ENCODE peak calls at places on chromosomes 1 and 21, in ten cellular contexts. One of them, this sample, is unnamed.
A peak's percentile ranks its signal among the peaks of the same experiment; 100 is the strongest.

GRCh38 chr1:167463856-167464565 is 54.3 kb downstream of the CD247 start:
- DNase-seq in iris pigment epithelial cell: no peak
- DNase-seq in upper lobe of right lung: no peak
- DNase-seq in A172: no peak
- DNase-seq in HuH-7.5: no peak
- DNase-seq in T-helper 2 cell: no peak
- DNase-seq in SJSA1: no peak
- DNase-seq in EH: no peak
- DNase-seq in C1 segment of cervical spinal cord: no peak
- DNase-seq in endothelial cell: no peak
- DNase-seq in this sample: no peak

GRCh38 chr1:236520445-236521005 is 3.3 kb upstream of the LGALS8 start:
- DNase-seq in iris pigment epithelial cell: no peak
- DNase-seq in upper lobe of right lung: no peak
- DNase-seq in A172: no peak
- DNase-seq in HuH-7.5: no peak
- DNase-seq in T-helper 2 cell: no peak
- DNase-seq in SJSA1: no peak
- DNase-seq in EH: no peak
- DNase-seq in C1 segment of cervical spinal cord: no peak
- DNase-seq in endothelial cell: no peak
- DNase-seq in this sample: no peak

GRCh38 chr21:42413500-42413899 is 9.8 kb downstream of the UBASH3A start:
- DNase-seq in iris pigment epithelial cell: no peak
- DNase-seq in upper lobe of right lung: peak; percentile 27
- DNase-seq in A172: no peak
- DNase-seq in HuH-7.5: no peak
- DNase-seq in T-helper 2 cell: no peak
- DNase-seq in SJSA1: no peak
- DNase-seq in EH: no peak
- DNase-seq in C1 segment of cervical spinal cord: no peak
- DNase-seq in endothelial cell: no peak
- DNase-seq in this sample: no peak

GRCh38 chr1:205285391-205286101 is 36.0 kb downstream of the NUAK2 start:
- DNase-seq in iris pigment epithelial cell: peak; percentile 65
- DNase-seq in upper lobe of right lung: no peak
- DNase-seq in A172: no peak
- DNase-seq in HuH-7.5: no peak
- DNase-seq in T-helper 2 cell: peak; percentile 66
- DNase-seq in SJSA1: no peak
- DNase-seq in EH: peak; percentile 57
- DNase-seq in C1 segment of cervical spinal cord: no peak
- DNase-seq in endothelial cell: no peak
- DNase-seq in this sample: peak; percentile 23

GRCh38 chr1:193448682-193449461 is 262.5 kb upstream of the B3GALT2 start:
- DNase-seq in iris pigment epithelial cell: peak; percentile 22
- DNase-seq in upper lobe of right lung: no peak
- DNase-seq in A172: no peak
- DNase-seq in HuH-7.5: no peak
- DNase-seq in T-helper 2 cell: peak; percentile 69
- DNase-seq in SJSA1: no peak
- DNase-seq in EH: peak; percentile 10
- DNase-seq in C1 segment of cervical spinal cord: no peak
- DNase-seq in endothelial cell: no peak
- DNase-seq in this sample: no peak

GRCh38 chr1:34705077-34705476 is 49.8 kb upstream of the GJB5 start:
- DNase-seq in iris pigment epithelial cell: no peak
- DNase-seq in upper lobe of right lung: no peak
- DNase-seq in A172: no peak
- DNase-seq in HuH-7.5: no peak
- DNase-seq in T-helper 2 cell: no peak
- DNase-seq in SJSA1: no peak
- DNase-seq in EH: no peak
- DNase-seq in C1 segment of cervical spinal cord: no peak
- DNase-seq in endothelial cell: no peak
- DNase-seq in this sample: no peak

GRCh38 chr1:116769994-116770393 is 15.8 kb downstream of the CD2 start:
- DNase-seq in iris pigment epithelial cell: no peak
- DNase-seq in upper lobe of right lung: no peak
- DNase-seq in A172: no peak
- DNase-seq in HuH-7.5: no peak
- DNase-seq in T-helper 2 cell: no peak
- DNase-seq in SJSA1: no peak
- DNase-seq in EH: no peak
- DNase-seq in C1 segment of cervical spinal cord: no peak
- DNase-seq in endothelial cell: no peak
- DNase-seq in this sample: no peak

GRCh38 chr21:37367301-37367757 is 756 bp downstream of the DYRK1A start:
- DNase-seq in iris pigment epithelial cell: no peak
- DNase-seq in upper lobe of right lung: no peak
- DNase-seq in A172: no peak
- DNase-seq in HuH-7.5: no peak
- DNase-seq in T-helper 2 cell: no peak
- DNase-seq in SJSA1: no peak
- DNase-seq in EH: no peak
- DNase-seq in C1 segment of cervical spinal cord: no peak
- DNase-seq in endothelial cell: no peak
- DNase-seq in this sample: no peak

GRCh38 chr1:231266811-231267322 is 25.9 kb downstream of the GNPAT start:
- DNase-seq in iris pigment epithelial cell: peak; percentile 69
- DNase-seq in upper lobe of right lung: no peak
- DNase-seq in A172: no peak
- DNase-seq in HuH-7.5: no peak
- DNase-seq in T-helper 2 cell: no peak
- DNase-seq in SJSA1: no peak
- DNase-seq in EH: no peak
- DNase-seq in C1 segment of cervical spinal cord: no peak
- DNase-seq in endothelial cell: no peak
- DNase-seq in this sample: no peak

GRCh38 chr1:29808141-29808995 is 572.0 kb downstream of the PTPRU start:
- DNase-seq in iris pigment epithelial cell: no peak
- DNase-seq in upper lobe of right lung: no peak
- DNase-seq in A172: no peak
- DNase-seq in HuH-7.5: no peak
- DNase-seq in T-helper 2 cell: no peak
- DNase-seq in SJSA1: peak; percentile 33
- DNase-seq in EH: no peak
- DNase-seq in C1 segment of cervical spinal cord: no peak
- DNase-seq in endothelial cell: no peak
- DNase-seq in this sample: no peak

GRCh38 chr21:15794277-15794912 is 64.6 kb downstream of the USP25 start:
- DNase-seq in iris pigment epithelial cell: no peak
- DNase-seq in upper lobe of right lung: no peak
- DNase-seq in A172: no peak
- DNase-seq in HuH-7.5: no peak
- DNase-seq in T-helper 2 cell: no peak
- DNase-seq in SJSA1: no peak
- DNase-seq in EH: no peak
- DNase-seq in C1 segment of cervical spinal cord: no peak
- DNase-seq in endothelial cell: no peak
- DNase-seq in this sample: no peak

GRCh38 chr1:234771642-234772344 is 161.8 kb upstream of the IRF2BP2 start:
- DNase-seq in iris pigment epithelial cell: no peak
- DNase-seq in upper lobe of right lung: no peak
- DNase-seq in A172: no peak
- DNase-seq in HuH-7.5: no peak
- DNase-seq in T-helper 2 cell: no peak
- DNase-seq in SJSA1: peak; percentile 36
- DNase-seq in EH: no peak
- DNase-seq in C1 segment of cervical spinal cord: no peak
- DNase-seq in endothelial cell: no peak
- DNase-seq in this sample: peak; percentile 58

GRCh38 chr1:15288173-15288926 is 41.3 kb downstream of the FHAD1 start:
- DNase-seq in iris pigment epithelial cell: no peak
- DNase-seq in upper lobe of right lung: peak; percentile 40
- DNase-seq in A172: no peak
- DNase-seq in HuH-7.5: no peak
- DNase-seq in T-helper 2 cell: no peak
- DNase-seq in SJSA1: no peak
- DNase-seq in EH: peak; percentile 9
- DNase-seq in C1 segment of cervical spinal cord: no peak
- DNase-seq in endothelial cell: no peak
- DNase-seq in this sample: no peak

GRCh38 chr1:12143631-12144155 is 23.1 kb upstream of the TNFRSF1B start:
- DNase-seq in iris pigment epithelial cell: peak; percentile 97
- DNase-seq in upper lobe of right lung: peak; percentile 89
- DNase-seq in A172: peak; percentile 90
- DNase-seq in HuH-7.5: no peak
- DNase-seq in T-helper 2 cell: no peak
- DNase-seq in SJSA1: peak; percentile 89
- DNase-seq in EH: peak; percentile 97
- DNase-seq in C1 segment of cervical spinal cord: peak; percentile 27
- DNase-seq in endothelial cell: no peak
- DNase-seq in this sample: peak; percentile 98

GRCh38 chr1:59271861-59272260 is 25.0 kb upstream of the FGGY start:
- DNase-seq in iris pigment epithelial cell: no peak
- DNase-seq in upper lobe of right lung: no peak
- DNase-seq in A172: no peak
- DNase-seq in HuH-7.5: no peak
- DNase-seq in T-helper 2 cell: no peak
- DNase-seq in SJSA1: no peak
- DNase-seq in EH: no peak
- DNase-seq in C1 segment of cervical spinal cord: no peak
- DNase-seq in endothelial cell: no peak
- DNase-seq in this sample: no peak

GRCh38 chr21:14454642-14455009 is 71.7 kb upstream of the HSPA13 start:
- DNase-seq in iris pigment epithelial cell: no peak
- DNase-seq in upper lobe of right lung: no peak
- DNase-seq in A172: no peak
- DNase-seq in HuH-7.5: no peak
- DNase-seq in T-helper 2 cell: no peak
- DNase-seq in SJSA1: no peak
- DNase-seq in EH: no peak
- DNase-seq in C1 segment of cervical spinal cord: no peak
- DNase-seq in endothelial cell: no peak
- DNase-seq in this sample: no peak

GRCh38 chr1:75130312-75130677 is 3.9 kb upstream of the LHX8 start:
- DNase-seq in iris pigment epithelial cell: no peak
- DNase-seq in upper lobe of right lung: no peak
- DNase-seq in A172: no peak
- DNase-seq in HuH-7.5: no peak
- DNase-seq in T-helper 2 cell: no peak
- DNase-seq in SJSA1: no peak
- DNase-seq in EH: no peak
- DNase-seq in C1 segment of cervical spinal cord: no peak
- DNase-seq in endothelial cell: no peak
- DNase-seq in this sample: peak; percentile 63

GRCh38 chr1:35505911-35506798 is 51.0 kb downstream of the KIAA0319L start:
- DNase-seq in iris pigment epithelial cell: peak; percentile 91
- DNase-seq in upper lobe of right lung: no peak
- DNase-seq in A172: peak; percentile 88
- DNase-seq in HuH-7.5: no peak
- DNase-seq in T-helper 2 cell: peak; percentile 67
- DNase-seq in SJSA1: peak; percentile 91
- DNase-seq in EH: peak; percentile 94
- DNase-seq in C1 segment of cervical spinal cord: no peak
- DNase-seq in endothelial cell: no peak
- DNase-seq in this sample: peak; percentile 88

GRCh38 chr21:38148046-38148445 is 108.7 kb upstream of the KCNJ15 start:
- DNase-seq in iris pigment epithelial cell: no peak
- DNase-seq in upper lobe of right lung: no peak
- DNase-seq in A172: no peak
- DNase-seq in HuH-7.5: no peak
- DNase-seq in T-helper 2 cell: no peak
- DNase-seq in SJSA1: no peak
- DNase-seq in EH: no peak
- DNase-seq in C1 segment of cervical spinal cord: no peak
- DNase-seq in endothelial cell: no peak
- DNase-seq in this sample: no peak

GRCh38 chr1:177137814-177138213 is 26.7 kb downstream of the ASTN1 start:
- DNase-seq in iris pigment epithelial cell: no peak
- DNase-seq in upper lobe of right lung: no peak
- DNase-seq in A172: no peak
- DNase-seq in HuH-7.5: no peak
- DNase-seq in T-helper 2 cell: no peak
- DNase-seq in SJSA1: no peak
- DNase-seq in EH: no peak
- DNase-seq in C1 segment of cervical spinal cord: no peak
- DNase-seq in endothelial cell: no peak
- DNase-seq in this sample: no peak

GRCh38 chr1:10401281-10401680 is 2.4 kb downstream of the PGD start:
- DNase-seq in iris pigment epithelial cell: peak; percentile 73
- DNase-seq in upper lobe of right lung: no peak
- DNase-seq in A172: no peak
- DNase-seq in HuH-7.5: no peak
- DNase-seq in T-helper 2 cell: no peak
- DNase-seq in SJSA1: no peak
- DNase-seq in EH: peak; percentile 76
- DNase-seq in C1 segment of cervical spinal cord: no peak
- DNase-seq in endothelial cell: no peak
- DNase-seq in this sample: no peak

This sample was measured in osteoblast.